ENCODE peak calls at places on chromosomes 6 and 20, in seven cellular contexts. T, H, D, I, P, W and Q are unnamed samples.

GRCh38 chr20:62769346-62770071 is 26.8 kb upstream of the MRGBP start:
- DNase-seq in P (no peak), T (no peak), H (no peak), W (no peak), I (no peak), D (no peak), Q (no peak)

GRCh38 chr6:10395946-10396577 is 18.8 kb downstream of the TFAP2A start:
- DNase-seq in T (no peak), D (no peak), I (no peak), H (no peak), P (no peak), W (no peak), Q (no peak)

GRCh38 chr6:18147160-18147559 is 7.7 kb downstream of the TPMT start:
- DNase-seq in I (no peak), W (peak), D (no peak), P (peak), T (no peak), H (no peak), Q (no peak)

GRCh38 chr6:84508981-84509380 is 255.4 kb downstream of the TBX18 start:
- DNase-seq in I (no peak), D (no peak), H (no peak), T (peak), W (no peak), P (peak), Q (no peak)

GRCh38 chr6:82045965-82046756 is 201.4 kb downstream of the IBTK start:
- DNase-seq in T (peak), P (peak), D (no peak), I (no peak), H (no peak), W (no peak), Q (no peak)

GRCh38 chr20:19907326-19908056 is 109.7 kb upstream of the NAA20 start:
- DNase-seq in W (no peak), H (no peak), D (no peak), I (no peak), P (peak), T (peak), Q (no peak)

GRCh38 chr6:48916523-48917050 is 546.5 kb downstream of the MMUT start:
- DNase-seq in T (no peak), H (no peak), W (no peak), D (no peak), I (no peak), P (no peak), Q (no peak)

GRCh38 chr6:10621227-10621626 is 73.2 kb downstream of the C6orf52 start:
- DNase-seq in D (no peak), P (no peak), W (no peak), H (no peak), I (no peak), T (no peak), Q (no peak)

GRCh38 chr6:27591660-27592059 is 118.8 kb upstream of the ZNF184 start:
- DNase-seq in D (no peak), I (no peak), P (no peak), T (peak), H (no peak), W (peak), Q (no peak)

GRCh38 chr20:10648651-10649050 is 25.1 kb downstream of the JAG1 start:
- DNase-seq in I (no peak), W (no peak), P (peak), T (peak), H (no peak), D (no peak), Q (no peak)

GRCh38 chr6:42125231-42125630 is 17.2 kb downstream of the C6orf132 start:
- DNase-seq in W (no peak), T (no peak), H (no peak), P (no peak), I (no peak), D (no peak), Q (no peak)

GRCh38 chr6:52423971-52424381 is 3.8 kb downstream of the EFHC1 start:
- DNase-seq in H (no peak), P (peak), T (peak), I (no peak), D (peak), W (peak), Q (no peak)

DNA sequence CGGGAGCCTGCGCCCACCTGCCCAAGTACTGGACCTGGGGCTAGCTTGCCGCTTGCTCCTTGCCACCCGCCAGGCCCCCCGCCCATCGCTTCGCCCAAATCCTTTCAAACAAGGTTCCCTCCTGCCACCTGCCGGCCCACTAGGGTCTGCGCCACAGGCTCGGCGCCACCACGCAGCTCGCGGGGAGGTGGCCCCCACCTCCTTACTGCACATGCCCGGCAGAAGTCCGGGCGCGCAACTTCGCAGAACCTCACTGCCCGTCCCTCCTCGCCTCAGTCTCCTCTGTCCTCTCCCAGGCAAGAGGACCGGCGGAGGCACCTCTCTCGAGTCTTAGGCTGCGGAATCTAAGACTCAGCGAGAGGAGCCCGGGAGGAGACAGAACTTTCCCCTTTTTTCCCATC is 11.2 kb downstream of the GNAS-AS1 start:
- DNase-seq in P (peak), T (peak), I (no peak), H (peak), D (no peak), W (peak), Q (peak)
- TF ChIP-seq CTCF in P (peak), T (peak), I (peak), H (peak), D (peak), W (peak), Q (peak)

GRCh38 chr6:31125586-31126363 is 5.5 kb upstream of the CDSN start:
- DNase-seq in I (no peak), W (peak), D (no peak), P (peak), T (peak), H (no peak), Q (no peak)

GRCh38 chr6:31128093-31128676 is 7.9 kb upstream of the CDSN start:
- DNase-seq in D (no peak), W (peak), H (peak), I (no peak), T (peak), P (peak), Q (peak)

GRCh38 chr6:31129130-31129529 is 8.9 kb upstream of the CDSN start:
- DNase-seq in T (no peak), D (no peak), W (no peak), I (no peak), H (no peak), P (no peak), Q (no peak)

GRCh38 chr6:31125162-31125561 is 4.9 kb upstream of the CDSN start:
- DNase-seq in P (no peak), H (peak), T (peak), I (no peak), D (no peak), W (peak), Q (no peak)

DNA sequence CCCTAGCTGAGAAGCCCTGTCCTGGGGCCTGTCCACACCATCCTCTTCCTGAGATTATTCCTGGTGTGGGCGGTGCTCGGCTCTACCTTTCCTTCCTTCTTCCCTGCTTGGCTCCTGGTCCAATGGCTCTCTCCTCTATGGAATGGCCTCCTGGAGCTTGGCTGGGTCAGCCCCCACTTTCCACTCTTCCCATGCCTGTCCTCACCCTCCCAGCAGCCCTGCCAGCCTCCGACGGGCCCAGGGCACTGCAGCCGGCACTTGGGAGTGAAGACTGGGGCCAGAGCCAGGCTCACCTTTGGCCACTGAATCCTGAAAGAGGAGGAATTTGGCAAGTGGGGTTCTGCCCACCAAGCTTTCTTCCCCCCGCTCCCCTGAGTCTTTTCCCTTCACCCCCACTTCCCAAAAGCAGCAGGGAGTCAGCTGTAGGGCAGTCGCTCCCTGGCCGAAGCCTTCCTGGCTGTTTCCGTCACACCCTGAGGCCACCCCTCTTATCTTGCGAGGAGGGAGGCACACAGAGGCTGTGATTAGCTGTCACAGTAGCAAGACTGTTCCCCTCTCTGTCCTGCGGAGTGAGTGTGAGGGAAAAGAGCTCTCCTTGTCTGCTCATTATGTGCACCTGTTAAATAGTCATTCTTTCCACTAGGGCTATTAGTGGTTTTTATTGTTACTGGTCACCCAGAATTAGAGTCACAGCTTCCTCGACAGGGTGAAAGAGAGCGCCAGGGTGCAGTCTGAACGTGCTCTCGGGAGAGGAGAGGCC is 6.3 kb upstream of the CDSN start:
- DNase-seq in I (no peak), T (no peak), D (no peak), W (no peak), H (no peak), P (no peak), Q (no peak)
- TF ChIP-seq CTCF in I (no peak), T (no peak), D (no peak), W (no peak), H (no peak), P (no peak), Q (no peak)

DNA sequence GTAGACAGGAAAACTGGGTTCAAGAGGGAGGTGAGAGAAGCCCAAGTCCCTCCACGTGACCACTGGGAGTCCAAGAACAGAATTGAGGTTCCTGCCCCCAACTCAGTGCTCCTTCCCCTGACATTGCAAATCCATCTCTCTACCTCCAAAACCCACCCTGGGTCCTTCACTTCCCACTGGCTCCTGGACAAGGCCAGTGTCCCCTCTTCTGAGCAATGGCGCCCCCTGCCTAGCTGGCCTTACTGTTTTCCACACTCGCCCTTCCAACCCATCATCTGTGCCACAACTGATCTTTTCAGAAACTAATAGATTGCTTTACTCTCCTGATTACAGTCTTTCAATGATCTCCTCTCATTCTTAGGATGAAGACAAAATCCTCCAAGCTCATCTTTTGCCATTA is 200.3 kb downstream of the ANKRD60 start:
- DNase-seq in P (no peak), T (no peak), D (no peak), I (peak), H (no peak), W (no peak), Q (no peak)
- TF ChIP-seq CTCF in P (peak), T (peak), D (peak), I (peak), H (no peak), W (no peak), Q (no peak)

GRCh38 chr20:44690781-44691423 is 24.3 kb upstream of the CCN5 start:
- DNase-seq in H (no peak), T (no peak), I (no peak), W (no peak), D (no peak), P (no peak), Q (no peak)

GRCh38 chr20:44689809-44690208 is 25.4 kb upstream of the CCN5 start:
- DNase-seq in H (no peak), D (no peak), I (no peak), W (no peak), P (no peak), T (no peak), Q (no peak)

GRCh38 chr20:44686934-44687333 is 28.2 kb upstream of the CCN5 start:
- DNase-seq in H (no peak), D (no peak), P (no peak), I (no peak), W (no peak), T (no peak), Q (no peak)

GRCh38 chr20:44691424-44692423 is 23.4 kb upstream of the CCN5 start:
- DNase-seq in H (no peak), P (no peak), D (no peak), T (no peak), W (no peak), I (no peak), Q (no peak)

GRCh38 chr20:44688053-44688625 is 27.0 kb upstream of the CCN5 start:
- DNase-seq in H (no peak), D (no peak), W (no peak), I (no peak), P (no peak), T (no peak), Q (no peak)
- TF ChIP-seq CTCF in H (no peak), D (no peak), W (no peak), I (no peak), P (no peak), T (no peak), Q (no peak)

DNA sequence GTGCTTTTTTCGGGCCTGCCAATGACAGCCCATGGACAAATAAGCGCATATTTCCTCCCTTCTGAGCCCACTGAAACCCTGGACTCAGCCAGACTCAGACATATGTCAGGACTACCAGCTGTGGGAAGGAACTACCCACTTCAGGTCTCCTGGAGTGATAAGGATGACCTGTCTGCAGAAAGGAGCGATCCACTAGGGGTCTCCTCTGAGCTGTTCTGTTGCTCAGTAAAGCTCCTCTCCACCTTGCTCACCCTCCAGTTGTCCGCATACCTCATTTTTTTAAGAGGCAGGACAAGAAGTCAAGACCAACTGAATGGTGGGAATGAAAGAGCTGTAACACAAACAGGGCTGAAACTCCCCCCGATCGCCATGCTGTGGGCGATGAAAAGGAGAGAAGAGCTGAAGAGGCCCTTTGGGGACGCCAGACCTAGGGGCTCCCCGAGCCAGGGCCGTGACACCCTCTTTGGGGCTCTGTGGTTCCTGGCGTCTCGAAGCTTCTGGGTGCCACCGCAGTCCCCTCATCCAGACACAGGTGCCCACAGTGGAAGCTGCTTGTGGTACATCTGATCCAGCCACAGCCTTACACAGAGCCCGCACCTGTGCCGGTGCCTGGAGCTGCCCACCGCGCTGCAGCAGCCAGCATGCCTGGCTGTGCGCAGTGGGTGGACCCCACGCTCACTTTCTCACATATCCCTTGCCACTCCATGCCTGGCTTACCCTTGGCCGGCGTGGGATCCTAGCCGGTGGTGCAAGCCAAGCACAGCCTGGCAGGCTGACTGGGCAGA is 68.8 kb downstream of the EYS start:
- DNase-seq in I (no peak), D (no peak), H (no peak), P (no peak), W (no peak), T (no peak), Q (no peak)
- TF ChIP-seq CTCF in I (peak), D (no peak), H (no peak), P (no peak), W (no peak), T (peak), Q (no peak)

GRCh38 chr6:41072836-41073202 is at the start of gene NFYA:
- DNase-seq in D (no peak), T (no peak), H (peak), W (peak), I (peak), P (peak), Q (peak)

GRCh38 chr6:41071923-41072835 is at the start of gene OARD1:
- DNase-seq in P (peak), I (peak), D (peak), H (peak), W (peak), T (peak), Q (peak)

GRCh38 chr6:41073968-41074691 is 1.4 kb downstream of the NFYA start:
- DNase-seq in H (no peak), W (peak), P (peak), I (no peak), D (no peak), T (peak), Q (no peak)

GRCh38 chr6:41073203-41073967 is 611 bp downstream of the NFYA start:
- DNase-seq in H (peak), W (peak), T (peak), D (no peak), I (peak), P (peak), Q (peak)

GRCh38 chr6:41071501-41071922 is 644 bp downstream of the OARD1 start:
- DNase-seq in I (no peak), W (no peak), H (no peak), D (no peak), P (no peak), T (no peak), Q (no peak)
- TF ChIP-seq CTCF in I (peak), W (no peak), H (no peak), D (no peak), P (peak), T (peak), Q (no peak)

GRCh38 chr20:46648903-46649649 is 2.2 kb downstream of the SLC13A3 start:
- DNase-seq in D (no peak), H (no peak), P (no peak), T (no peak), I (peak), W (no peak), Q (no peak)
- TF ChIP-seq CTCF in D (no peak), H (no peak), P (no peak), T (no peak), I (no peak), W (no peak), Q (no peak)

GRCh38 chr6:111926731-111927302 is 53.6 kb upstream of the FYN start:
- DNase-seq in H (no peak), T (no peak), P (no peak), I (no peak), D (no peak), W (no peak), Q (no peak)
- TF ChIP-seq CTCF in H (no peak), T (no peak), P (no peak), I (no peak), D (no peak), W (no peak), Q (no peak)

GRCh38 chr20:4471221-4471620 is 250.5 kb upstream of the PRND start:
- DNase-seq in P (no peak), T (no peak), W (no peak), I (no peak), H (no peak), D (no peak), Q (no peak)

GRCh38 chr20:4468114-4468513 is 253.6 kb upstream of the PRND start:
- DNase-seq in D (no peak), W (no peak), T (no peak), P (no peak), I (no peak), H (no peak), Q (no peak)

GRCh38 chr20:4472906-4473305 is 248.8 kb upstream of the PRND start:
- DNase-seq in W (no peak), D (no peak), H (no peak), P (no peak), T (no peak), I (no peak), Q (no peak)

GRCh38 chr20:4469910-4470309 is 251.8 kb upstream of the PRND start:
- DNase-seq in P (no peak), D (no peak), T (no peak), I (no peak), H (no peak), W (no peak), Q (no peak)

DNA sequence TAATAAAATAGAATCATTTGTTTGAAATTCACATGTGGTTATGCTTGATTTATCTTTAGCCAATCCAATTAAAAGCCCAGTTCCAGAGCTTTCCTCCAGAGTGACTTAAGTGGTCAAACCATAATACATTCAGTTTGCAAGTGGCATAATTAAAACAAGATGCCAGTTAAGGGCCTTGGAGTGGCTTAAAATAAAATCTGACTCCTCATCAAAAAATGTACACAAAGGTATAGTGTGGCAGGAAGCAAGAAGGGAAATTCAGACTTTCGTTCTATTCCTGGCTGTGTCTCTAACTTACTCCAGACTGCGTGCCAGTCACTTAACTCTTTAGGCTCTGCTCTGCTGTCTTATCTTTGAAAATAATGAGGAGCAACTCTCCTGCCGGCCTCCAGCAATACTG is 251.3 kb upstream of the PRND start:
- DNase-seq in W (no peak), D (peak), I (no peak), P (peak), H (no peak), T (no peak), Q (no peak)
- TF ChIP-seq CTCF in W (no peak), D (peak), I (no peak), P (no peak), H (no peak), T (peak), Q (no peak)